ENCODE peak calls at places on chromosome 14, in six cellular contexts. R is left lung; Z is stimulated activated naive B cell treated with anti-CD40 and anti-IgM and Interleukin-4, amounts not matched to agents 10 μg/mL and 1 μg/mL and 100 μg/mL, for 72 hours; M is heart left ventricle; D is activated CD8-positive, alpha-beta T cell treated with anti-CD3 and anti-CD28 coated beads, Interleukin-2, amount 10 ng/mL, durations not matched to agents 7 days and 5 days; G is naive thymus-derived CD8-positive, alpha-beta T cell. P is an unnamed sample.

GRCh38 chr14:61368061-61368710 is 46.8 kb downstream of the PRKCH start:
- ATAC-seq in R (peak), Z (no peak), M (no peak), D (no peak), G (no peak), P (no peak)

GRCh38 chr14:90576581-90576980 is 179.8 kb downstream of the CALM1 start:
- ATAC-seq in R (peak), Z (no peak), M (no peak), D (no peak), G (no peak), P (peak)

GRCh38 chr14:104342435-104343293 is 204.3 kb downstream of the KIF26A start:
- ATAC-seq in R (no peak), Z (no peak), M (peak), D (no peak), G (no peak), P (no peak)

GRCh38 chr14:97290977-97291376 is 493.8 kb downstream of the VRK1 start:
- ATAC-seq in R (no peak), Z (no peak), M (no peak), D (no peak), G (no peak), P (no peak)

GRCh38 chr14:64123241-64123956 is 170.8 kb downstream of the ESR2 start:
- ATAC-seq in R (no peak), Z (no peak), M (no peak), D (no peak), G (no peak), P (no peak)

GRCh38 chr14:105240811-105241576 is 7.3 kb upstream of the BTBD6 start:
- ATAC-seq in R (no peak), Z (no peak), M (no peak), D (no peak), G (no peak), P (no peak)

GRCh38 chr14:80522936-80523335 is 311.6 kb upstream of the DIO2 start:
- ATAC-seq in R (no peak), Z (no peak), M (no peak), D (no peak), G (no peak), P (no peak)

GRCh38 chr14:99246536-99247083 is 25.4 kb downstream of the BCL11B start:
- ATAC-seq in R (no peak), Z (no peak), M (no peak), D (peak), G (peak), P (no peak)

GRCh38 chr14:89190779-89191513 is 226.1 kb downstream of the FOXN3 start:
- ATAC-seq in R (no peak), Z (no peak), M (no peak), D (no peak), G (no peak), P (no peak)

GRCh38 chr14:36817071-36817930 is 155.6 kb downstream of the PAX9 start:
- ATAC-seq in R (peak), Z (no peak), M (no peak), D (no peak), G (no peak), P (no peak)